ENCODE peak calls at places on chromosome 12, in five cellular contexts. J, E, K, I and L are unnamed samples. For H3K9me3, the result is how much of the 10 kb centered on the place peaks cover.

GRCh38 chr12:94305293-94305957 is 154.2 kb downstream of the CEP83 start:
- DNase-seq in J (peak), E (no peak), I (peak), K (no peak), L (no peak)

GRCh38 chr12:52540531-52540930 is 12.4 kb downstream of the KRT71 start:
- DNase-seq in I (no peak), E (no peak), J (no peak), K (no peak), L (no peak)

GRCh38 chr12:104672501-104673265 is 215.9 kb downstream of the CHST11 start:
- DNase-seq in J (peak), I (peak), K (no peak), E (no peak), L (no peak)

GRCh38 chr12:34304001-34304400 is 281.7 kb downstream of the ALG10 start:
- DNase-seq in E (no peak), J (no peak), K (no peak), I (no peak), L (no peak)

GRCh38 chr12:68454855-68455254 is 122.7 kb upstream of the MDM1 start:
- DNase-seq in J (no peak), K (no peak), E (no peak), I (no peak), L (no peak)

GRCh38 chr12:108063192-108063591 is 65.9 kb upstream of the WSCD2 start:
- DNase-seq in K (peak), J (peak), E (peak), I (no peak), L (no peak)

GRCh38 chr12:77891531-77892147 is 60.9 kb downstream of the NAV3 start:
- DNase-seq in K (no peak), J (no peak), E (no peak), I (no peak), L (no peak)

GRCh38 chr12:14955876-14956811 is 5.3 kb downstream of the ARHGDIB start:
- DNase-seq in E (no peak), K (no peak), I (no peak), J (no peak), L (peak)

GRCh38 chr12:101779200-101779599 is 39.9 kb upstream of the SYCP3 start:
- DNase-seq in E (no peak), I (no peak), K (no peak), J (no peak), L (no peak)

GRCh38 chr12:2666411-2666810 is 128.4 kb upstream of the FKBP4 start:
- DNase-seq in J (peak), I (no peak), E (no peak), K (no peak), L (no peak)

GRCh38 chr12:10584415-10584814 is 29.0 kb downstream of the MAGOHB start:
- DNase-seq in I (no peak), E (no peak), J (peak), K (no peak), L (no peak)

GRCh38 chr12:9707864-9708808 is 24.8 kb downstream of the CLECL1 start:
- DNase-seq in I (peak), K (peak), E (peak), J (peak), L (peak)

GRCh38 chr12:126488786-126489185 is 1423.6 kb downstream of the AACS start:
- DNase-seq in J (no peak), I (no peak), K (no peak), E (no peak), L (no peak)

GRCh38 chr12:110778801-110779577 is 36.3 kb upstream of the PPP1CC start:
- DNase-seq in J (no peak), K (no peak), I (no peak), E (no peak), L (peak)

GRCh38 chr12:100403446-100403845 is 46.6 kb downstream of the SLC17A8 start:
- DNase-seq in J (peak), K (no peak), E (no peak), I (no peak), L (no peak)

GRCh38 chr12:81930037-81930436 is 170.9 kb upstream of the PPFIA2 start:
- DNase-seq in E (no peak), I (no peak), J (no peak), K (no peak), L (no peak)

GRCh38 chr12:132886529-132887477 is 602 bp downstream of the CHFR start:
- DNase-seq in J (peak), E (no peak), K (no peak), I (peak), L (no peak)

GRCh38 chr12:88865537-88865936 is 285.3 kb upstream of the KITLG start:
- DNase-seq in E (no peak), K (no peak), I (no peak), J (no peak), L (no peak)

GRCh38 chr12:12172106-12172511 is 94.7 kb downstream of the LRP6 start:
- DNase-seq in E (no peak), I (peak), K (no peak), J (peak), L (no peak)

GRCh38 chr12:116142936-116143882 is 134.3 kb downstream of the MED13L start:
- DNase-seq in E (no peak), K (no peak), I (peak), J (peak), L (no peak)

GRCh38 chr12:31011336-31011735 is 62.3 kb upstream of the DDX11 start:
- DNase-seq in J (no peak), E (no peak), K (no peak), I (no peak), L (no peak)

GRCh38 chr12:111777345-111778045 is 10.8 kb downstream of the ALDH2 start:
- DNase-seq in K (no peak), E (no peak), I (no peak), J (no peak), L (no peak)

GRCh38 chr12:26123482-26123980 is 1.3 kb downstream of the BHLHE41 start:
- DNase-seq in J (no peak), I (peak), E (no peak), K (no peak), L (no peak)

GRCh38 chr12:80509781-80510556 is 65.9 kb downstream of the PTPRQ start:
- DNase-seq in K (no peak), I (peak), J (peak), E (no peak), L (no peak)

GRCh38 chr12:112380663-112381420 is 1.4 kb downstream of the HECTD4 start:
- DNase-seq in E (no peak), K (no peak), J (peak), I (peak), L (no peak)

GRCh38 chr12:82090188-82090587 is 268.0 kb downstream of the CCDC59 start:
- DNase-seq in E (no peak), K (no peak), I (no peak), J (no peak), L (no peak)

GRCh38 chr12:3204143-3204542 is 127.0 kb downstream of the TSPAN9 start:
- DNase-seq in I (no peak), E (no peak), K (peak), J (no peak), L (no peak)

GRCh38 chr12:56864318-56864717 is 69.9 kb downstream of the SDR9C7 start:
- DNase-seq in K (no peak), I (no peak), J (no peak), E (no peak), L (no peak)

GRCh38 chr12:56867216-56867615 is 67.0 kb downstream of the SDR9C7 start:
- DNase-seq in K (no peak), J (no peak), I (no peak), E (no peak), L (no peak)

GRCh38 chr12:56862264-56862663 is 71.9 kb downstream of the SDR9C7 start:
- DNase-seq in I (no peak), J (no peak), E (no peak), K (no peak), L (no peak)

GRCh38 chr12:56863789-56864188 is 70.4 kb downstream of the SDR9C7 start:
- DNase-seq in I (no peak), K (no peak), J (no peak), E (no peak), L (no peak)

DNA sequence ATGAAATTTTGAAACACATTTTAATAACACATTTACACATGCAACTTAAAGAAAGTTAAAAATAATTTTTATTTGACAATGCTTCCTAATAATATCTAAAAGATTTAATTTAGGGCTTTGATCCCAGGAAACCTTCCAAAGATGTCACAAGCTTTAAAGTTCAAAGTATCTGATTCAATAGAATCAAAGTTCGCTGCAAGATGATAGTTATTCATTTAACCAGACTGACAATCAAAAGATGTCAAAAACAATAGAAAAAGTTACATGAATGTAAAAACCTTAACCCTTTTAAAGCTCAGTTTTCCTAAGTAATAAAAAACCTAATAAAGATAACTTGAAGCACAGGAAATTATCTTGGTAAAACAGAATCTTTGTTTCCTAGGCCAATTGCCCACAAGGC is 67.7 kb downstream of the SDR9C7 start:
- DNase-seq in I (no peak), J (no peak), E (no peak), K (no peak), L (no peak)
- H3K9me3 ChIP-seq in I (half or more), J (under half), E (under half), K (under half), L (half or more)

DNA sequence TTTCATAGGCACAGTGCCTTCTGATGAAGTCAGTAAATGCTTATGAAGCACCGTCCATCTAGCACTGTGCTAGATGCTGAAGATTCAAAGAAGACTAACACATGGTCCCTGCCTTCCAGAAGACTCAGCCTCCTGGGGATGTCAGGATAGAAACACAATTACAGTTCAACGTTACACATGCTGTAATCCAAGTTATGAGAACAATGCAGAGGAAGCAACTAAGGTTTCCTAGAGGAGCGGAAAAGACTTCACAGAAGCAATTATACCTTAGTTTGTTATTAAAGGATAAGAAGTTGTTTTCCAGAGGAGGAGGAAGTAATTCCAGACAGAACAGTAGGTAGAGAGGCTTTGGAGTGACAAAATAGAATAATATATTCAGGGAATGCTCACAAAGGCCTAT is 66.9 kb upstream of the FGD4 start:
- DNase-seq in K (no peak), J (no peak), I (peak), E (no peak), L (no peak)
- H3K4me2 ChIP-seq in K (no peak), J (no peak), I (no peak), E (no peak), L (no peak)

GRCh38 chr12:38142974-38143373 is 173.6 kb upstream of the ALG10B start:
- DNase-seq in I (no peak), E (no peak), J (no peak), K (no peak), L (no peak)
- H3K9me3 ChIP-seq in I (under half), E (under half), J (under half), K (under half), L (under half)

GRCh38 chr12:49901026-49901425 is 2.7 kb downstream of the FAIM2 start:
- DNase-seq in J (no peak), I (no peak), K (no peak), E (no peak), L (no peak)
- H3K4me2 ChIP-seq in J (no peak), I (no peak), K (no peak), E (no peak), L (no peak)

DNA sequence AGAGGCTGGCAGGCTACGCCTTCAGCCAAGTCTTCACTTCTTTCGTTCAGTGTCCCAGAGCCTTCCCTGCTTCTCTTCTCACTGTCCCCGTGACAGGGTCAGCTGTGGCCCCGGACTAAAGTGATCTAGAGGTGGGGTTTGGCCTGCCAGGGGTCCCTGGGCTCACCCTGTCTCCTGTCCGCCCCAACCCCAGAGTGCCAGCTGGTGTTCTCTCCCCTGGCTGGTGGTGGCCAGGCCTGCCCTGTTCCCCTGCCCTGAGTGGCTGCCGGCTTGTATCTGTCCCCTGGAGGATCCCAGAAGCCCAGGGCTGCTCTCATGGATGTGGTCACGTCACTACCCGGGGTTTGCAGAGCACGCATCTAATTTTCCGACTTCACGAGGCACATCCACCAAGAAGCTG is 297.4 kb downstream of the GLT1D1 start:
- DNase-seq in J (no peak), E (no peak), I (no peak), K (no peak), L (no peak)
- H3K9me3 ChIP-seq in J (under half), E (under half), I (under half), K (under half), L (under half)

GRCh38 chr12:124210991-124211577 is 83.8 kb upstream of the RFLNA start:
- DNase-seq in I (no peak), K (no peak), J (no peak), E (no peak), L (no peak)

GRCh38 chr12:124205405-124205804 is 89.5 kb upstream of the RFLNA start:
- DNase-seq in I (no peak), E (no peak), K (no peak), J (no peak), L (no peak)

GRCh38 chr12:124207049-124207448 is 87.8 kb upstream of the RFLNA start:
- DNase-seq in E (no peak), J (no peak), I (no peak), K (no peak), L (no peak)

GRCh38 chr12:124208469-124208868 is 86.4 kb upstream of the RFLNA start:
- DNase-seq in E (no peak), K (no peak), J (no peak), I (no peak), L (no peak)

GRCh38 chr12:124207617-124208016 is 87.3 kb upstream of the RFLNA start:
- DNase-seq in J (no peak), I (no peak), E (no peak), K (no peak), L (no peak)
- H3K4me2 ChIP-seq in J (no peak), I (no peak), E (no peak), K (no peak), L (no peak)